ENCODE peak calls at places on chromosomes 1 and 21, in ten cellular contexts. H is OCI-LY7, Y is right atrium auricular region, C is lower lobe of right lung, F is neural progenitor cell, M is hepatocyte, R is aorta, Z is heart right ventricle, E is SJSA1, B is colonic mucosa. O is an unnamed sample.
A peak's percentile ranks its signal among the peaks of the same experiment; 100 is the strongest.

GRCh38 chr1:162627662-162628296 is 4.5 kb upstream of the DDR2 start:
- DNase-seq in H (peak; percentile 45), Y (no peak), C (no peak), F (peak; percentile 37), M (no peak), R (no peak), Z (no peak), E (no peak), B (no peak), O (no peak)

GRCh38 chr1:234696986-234697385 is 87.0 kb upstream of the IRF2BP2 start:
- DNase-seq in H (no peak), Y (no peak), C (no peak), F (no peak), M (no peak), R (no peak), Z (no peak), E (no peak), B (no peak), O (no peak)

GRCh38 chr1:163440090-163440489 is 118.3 kb downstream of the NUF2 start:
- DNase-seq in H (no peak), Y (no peak), C (no peak), F (no peak), M (peak; percentile 36), R (no peak), Z (no peak), E (no peak), B (no peak), O (no peak)

GRCh38 chr1:63663873-63664272 is 70.7 kb downstream of the PGM1 start:
- DNase-seq in H (no peak), Y (no peak), C (no peak), F (no peak), M (no peak), R (no peak), Z (no peak), E (no peak), B (no peak), O (no peak)

GRCh38 chr1:224785622-224786021 is 143.9 kb upstream of the DNAH14 start:
- DNase-seq in H (no peak), Y (no peak), C (no peak), F (no peak), M (no peak), R (no peak), Z (no peak), E (no peak), B (peak; percentile 34), O (no peak)

GRCh38 chr1:226889616-226890330 is 19.4 kb downstream of the PSEN2 start:
- DNase-seq in H (no peak), Y (no peak), C (no peak), F (no peak), M (no peak), R (peak; percentile 34), Z (no peak), E (no peak), B (no peak), O (no peak)

GRCh38 chr1:26953374-26953773 is 6.9 kb downstream of the KDF1 start:
- DNase-seq in H (no peak), Y (no peak), C (no peak), F (no peak), M (no peak), R (no peak), Z (no peak), E (no peak), B (no peak), O (no peak)

GRCh38 chr1:54199765-54200518 is at the start of the genes CYB5RL and MRPL37:
- DNase-seq in H (peak; percentile 97), Y (peak; percentile 93), C (peak; percentile 92), F (peak; percentile 98), M (peak; percentile 96), R (peak; percentile 93), Z (peak; percentile 85), E (peak; percentile 92), B (peak; percentile 98), O (peak; percentile 94)

GRCh38 chr1:5053744-5054143 is 399.3 kb downstream of the AJAP1 start:
- DNase-seq in H (no peak), Y (no peak), C (no peak), F (peak; percentile 1), M (no peak), R (no peak), Z (no peak), E (no peak), B (no peak), O (no peak)

GRCh38 chr21:37917612-37918011 is 1.4 kb upstream of the KCNJ6 start:
- DNase-seq in H (no peak), Y (no peak), C (no peak), F (no peak), M (no peak), R (no peak), Z (no peak), E (no peak), B (no peak), O (no peak)

GRCh38 chr1:143691400-143691891 is 280.3 kb downstream of the FAM72C start:
- DNase-seq in H (no peak), Y (no peak), C (no peak), F (no peak), M (no peak), R (no peak), Z (no peak), E (no peak), B (no peak), O (no peak)

GRCh38 chr1:72178266-72178665 is 104.1 kb downstream of the NEGR1 start:
- DNase-seq in H (no peak), Y (no peak), C (no peak), F (peak; percentile 39), M (no peak), R (no peak), Z (no peak), E (no peak), B (no peak), O (no peak)

GRCh38 chr1:234509457-234510328 is 30.7 kb upstream of the TARBP1 start:
- DNase-seq in H (no peak), Y (no peak), C (no peak), F (no peak), M (no peak), R (no peak), Z (no peak), E (no peak), B (no peak), O (no peak)

GRCh38 chr1:31702836-31703404 is 897 bp downstream of the COL16A1 start:
- DNase-seq in H (no peak), Y (no peak), C (no peak), F (no peak), M (no peak), R (no peak), Z (no peak), E (no peak), B (no peak), O (no peak)
- H3K4me1 ChIP-seq in H (no peaks in the 10 kb centered on the region), Y (peaks cover 69% of the 10 kb centered on the region), C (peaks cover 43% of the 10 kb centered on the region), F (peaks cover 19% of the 10 kb centered on the region), M (peaks cover 40% of the 10 kb centered on the region), R (no peaks in the 10 kb centered on the region), Z (peaks cover 33% of the 10 kb centered on the region), E (peaks cover 90% of the 10 kb centered on the region), B (peaks cover 14% of the 10 kb centered on the region), O (peaks cover 52% of the 10 kb centered on the region)

GRCh38 chr1:67005068-67005467 is 48.9 kb downstream of the SLC35D1 start:
- DNase-seq in H (no peak), Y (no peak), C (no peak), F (no peak), M (no peak), R (no peak), Z (peak; percentile 29), E (no peak), B (no peak), O (no peak)

GRCh38 chr1:67001682-67002425 is 52.1 kb downstream of the SLC35D1 start:
- DNase-seq in H (no peak), Y (no peak), C (no peak), F (no peak), M (no peak), R (no peak), Z (no peak), E (no peak), B (no peak), O (no peak)

GRCh38 chr1:66999640-67000400 is 54.1 kb downstream of the SLC35D1 start:
- DNase-seq in H (no peak), Y (no peak), C (no peak), F (no peak), M (no peak), R (no peak), Z (no peak), E (no peak), B (no peak), O (no peak)

GRCh38 chr1:66998972-66999371 is 55.0 kb downstream of the SLC35D1 start:
- DNase-seq in H (no peak), Y (no peak), C (no peak), F (no peak), M (no peak), R (no peak), Z (no peak), E (no peak), B (no peak), O (no peak)

GRCh38 chr1:67004176-67004575 is 49.8 kb downstream of the SLC35D1 start:
- DNase-seq in H (no peak), Y (no peak), C (no peak), F (no peak), M (no peak), R (no peak), Z (no peak), E (no peak), B (no peak), O (no peak)
- H3K4me1 ChIP-seq in H (peaks cover 2% of the 10 kb centered on the region), Y (peaks cover 9% of the 10 kb centered on the region), C (no peaks in the 10 kb centered on the region), F (no peaks in the 10 kb centered on the region), M (no peaks in the 10 kb centered on the region), R (no peaks in the 10 kb centered on the region), Z (peaks cover 19% of the 10 kb centered on the region), E (no peaks in the 10 kb centered on the region), B (no peaks in the 10 kb centered on the region), O (no peaks in the 10 kb centered on the region)

GRCh38 chr1:15948600-15949452 is 27.1 kb downstream of the ZBTB17 start:
- DNase-seq in H (no peak), Y (peak; percentile 95), C (peak; percentile 79), F (no peak), M (peak; percentile 66), R (peak; percentile 93), Z (peak; percentile 55), E (peak; percentile 94), B (peak; percentile 53), O (no peak)
- H3K4me1 ChIP-seq in H (peaks cover 42% of the 10 kb centered on the region), Y (peaks cover 61% of the 10 kb centered on the region), C (peaks cover 62% of the 10 kb centered on the region), F (peaks cover 7% of the 10 kb centered on the region), M (peaks cover 29% of the 10 kb centered on the region), R (peaks cover 6% of the 10 kb centered on the region), Z (peaks cover 52% of the 10 kb centered on the region), E (peaks cover 60% of the 10 kb centered on the region), B (peaks cover 7% of the 10 kb centered on the region), O (peaks cover 51% of the 10 kb centered on the region)

GRCh38 chr1:1622578-1623094 is 7.3 kb downstream of the MIB2 start:
- DNase-seq in H (no peak), Y (no peak), C (no peak), F (no peak), M (no peak), R (peak; percentile 77), Z (no peak), E (no peak), B (no peak), O (no peak)

GRCh38 chr1:1623181-1623630 is 7.9 kb downstream of the MIB2 start:
- DNase-seq in H (no peak), Y (no peak), C (no peak), F (no peak), M (no peak), R (peak; percentile 71), Z (no peak), E (no peak), B (no peak), O (no peak)

GRCh38 chr1:1621173-1621661 is 5.9 kb downstream of the MIB2 start:
- DNase-seq in H (no peak), Y (no peak), C (no peak), F (no peak), M (no peak), R (peak; percentile 72), Z (peak; percentile 13), E (no peak), B (no peak), O (no peak)

GRCh38 chr1:1620433-1621139 is 5.3 kb downstream of the MIB2 start:
- DNase-seq in H (no peak), Y (no peak), C (no peak), F (no peak), M (no peak), R (peak; percentile 67), Z (peak; percentile 14), E (no peak), B (no peak), O (no peak)

GRCh38 chr1:1621682-1622577 is 6.6 kb downstream of the MIB2 start:
- DNase-seq in H (no peak), Y (no peak), C (no peak), F (no peak), M (peak; percentile 55), R (peak; percentile 69), Z (no peak), E (no peak), B (no peak), O (no peak)
- H3K4me1 ChIP-seq in H (peaks cover 3% of the 10 kb centered on the region), Y (peaks cover 44% of the 10 kb centered on the region), C (peaks cover 3% of the 10 kb centered on the region), F (no peaks in the 10 kb centered on the region), M (peaks cover 5% of the 10 kb centered on the region), R (no peaks in the 10 kb centered on the region), Z (peaks cover 26% of the 10 kb centered on the region), E (peaks cover 1% of the 10 kb centered on the region), B (peaks cover 4% of the 10 kb centered on the region), O (peaks cover 5% of the 10 kb centered on the region)